ENCODE peak calls at places on chromosomes 12 and 14, in seven cellular contexts. C is naive thymus-derived CD4-positive, alpha-beta T cell; Q is adipocyte; T is T-helper 1 cell; O is WTC11; S is activated CD4-positive, CD25-positive, alpha-beta regulatory T cell; K is GM12891. U is an unnamed sample.

GRCh38 chr12:57008113-57008687 is 1.9 kb upstream of the ZBTB39 start:
- DNase-seq in C (peak), S (no peak), T (peak), K (no peak), O (no peak), Q (peak), U (no peak)

GRCh38 chr14:21015312-21015711 is 9.5 kb downstream of the NDRG2 start:
- DNase-seq in K (no peak), S (no peak), Q (no peak), C (no peak), T (no peak), O (no peak), U (no peak)

GRCh38 chr14:95524706-95525512 is 8.5 kb upstream of the SYNE3 start:
- DNase-seq in C (no peak), O (no peak), Q (no peak), S (no peak), K (no peak), T (no peak), U (no peak)

GRCh38 chr14:57389646-57390036 is 745 bp upstream of the NAA30 start:
- DNase-seq in Q (no peak), S (no peak), C (peak), T (no peak), K (no peak), O (peak), U (peak)

GRCh38 chr12:103102225-103102744 is 144.8 kb downstream of the ASCL1 start:
- DNase-seq in K (no peak), O (no peak), C (no peak), T (peak), S (no peak), Q (no peak), U (no peak)

GRCh38 chr12:74747305-74747704 is 209.7 kb downstream of the ATXN7L3B start:
- DNase-seq in K (no peak), C (no peak), O (no peak), S (no peak), T (no peak), Q (peak), U (no peak)

GRCh38 chr12:101924647-101925046 is 47.3 kb downstream of the DRAM1 start:
- DNase-seq in S (no peak), O (no peak), T (no peak), Q (peak), K (no peak), C (no peak), U (no peak)

GRCh38 chr14:33363687-33364086 is 425.0 kb downstream of the NPAS3 start:
- DNase-seq in T (no peak), O (no peak), K (no peak), C (no peak), Q (peak), S (no peak), U (no peak)

GRCh38 chr12:6052940-6053329 is 71.5 kb downstream of the VWF start:
- DNase-seq in O (no peak), K (no peak), S (no peak), T (no peak), C (no peak), Q (no peak), U (no peak)

GRCh38 chr14:31059152-31059924 is 33.2 kb upstream of the STRN3 start:
- DNase-seq in T (no peak), S (no peak), O (no peak), K (no peak), Q (peak), C (no peak), U (no peak)

GRCh38 chr14:83826838-83827237 is 1703.1 kb upstream of the FLRT2 start:
- DNase-seq in S (no peak), O (no peak), T (no peak), C (no peak), Q (peak), K (no peak), U (no peak)

GRCh38 chr14:54085137-54085810 is 128.6 kb upstream of the BMP4 start:
- DNase-seq in K (no peak), Q (peak), S (no peak), C (no peak), O (no peak), T (no peak), U (no peak)

GRCh38 chr12:44217146-44217883 is 381.4 kb downstream of the TMEM117 start:
- DNase-seq in T (no peak), C (no peak), Q (no peak), O (no peak), K (no peak), S (no peak), U (no peak)

GRCh38 chr12:94560416-94561221 is 89.7 kb downstream of the TMCC3 start:
- DNase-seq in C (no peak), O (peak), S (no peak), Q (peak), T (no peak), K (peak), U (peak)

GRCh38 chr14:74469548-74470518 is 23.3 kb downstream of the NPC2 start:
- DNase-seq in Q (no peak), K (no peak), S (no peak), O (no peak), C (no peak), T (no peak), U (no peak)

GRCh38 chr12:31007636-31008175 is 66.0 kb upstream of the DDX11 start:
- DNase-seq in C (no peak), T (no peak), K (no peak), Q (no peak), O (peak), S (no peak), U (no peak)

GRCh38 chr14:51738754-51739153 is 87.0 kb downstream of the FRMD6 start:
- DNase-seq in C (no peak), K (peak), S (no peak), O (peak), Q (no peak), T (no peak), U (peak)

GRCh38 chr12:27651201-27651600 is 45.0 kb upstream of the REP15 start:
- DNase-seq in Q (peak), C (no peak), T (no peak), K (no peak), S (no peak), O (no peak), U (no peak)

GRCh38 chr12:18148961-18149360 is 59.0 kb upstream of the RERGL start:
- DNase-seq in S (no peak), O (no peak), K (no peak), C (no peak), Q (no peak), T (no peak), U (no peak)

U was measured in H9.